ENCODE peak calls at places on chromosomes 11 and 22, in four cellular contexts. Z, N, I and S are unnamed samples.

GRCh38 chr11:22582011-22582410 is 43.6 kb downstream of the FANCF start:
- DNase-seq in I (no peak), N (no peak), Z (no peak), S (no peak)

GRCh38 chr11:80726236-80726635 is 1285.4 kb upstream of the TENM4 start:
- DNase-seq in Z (no peak), N (no peak), I (no peak), S (no peak)

GRCh38 chr11:65308281-65308891 is 6.3 kb upstream of the CDC42EP2 start:
- DNase-seq in N (no peak), Z (no peak), I (peak; percentile 55), S (no peak)

GRCh38 chr11:83206771-83207413 is 13.4 kb downstream of the ANKRD42 start:
- DNase-seq in N (no peak), I (no peak), Z (no peak), S (no peak)

GRCh38 chr11:129625930-129626329 is 189.7 kb upstream of the TMEM45B start:
- DNase-seq in I (no peak), N (no peak), Z (no peak), S (no peak)

GRCh38 chr11:129766858-129767604 is 48.6 kb upstream of the TMEM45B start:
- DNase-seq in I (no peak), N (peak; percentile 12), Z (no peak), S (peak; percentile 21)

GRCh38 chr11:69447786-69448185 is 33.7 kb upstream of the LINC01488 start:
- DNase-seq in N (no peak), Z (no peak), I (no peak), S (no peak)

GRCh38 chr11:96055706-96056387 is 131.9 kb upstream of the MTMR2 start:
- DNase-seq in Z (peak; percentile 43), N (peak; percentile 94), I (no peak), S (peak; percentile 51)

GRCh38 chr11:34380696-34381095 is 22.9 kb upstream of the ABTB2 start:
- DNase-seq in I (no peak), Z (no peak), N (peak; percentile 53), S (no peak)

GRCh38 chr22:37762389-37762836 is 45.3 kb upstream of the GCAT start:
- DNase-seq in I (no peak), Z (no peak), N (no peak), S (no peak)

GRCh38 chr11:104852811-104853210 is 45.4 kb downstream of the CASP12 start:
- DNase-seq in Z (no peak), N (peak; percentile 29), I (no peak), S (peak; percentile 43)